ENCODE peak calls at places on chromosomes 11 and 22, in seven cellular contexts. K, B, D, S, F, C and R are unnamed samples.

GRCh38 chr11:114193730-114194674 is 102.2 kb upstream of the NNMT start:
- DNase-seq in K (no peak), B (no peak), D (no peak), S (no peak), F (no peak), C (no peak), R (no peak)

GRCh38 chr22:23638611-23639010 is 6.5 kb upstream of the DRICH1 start:
- DNase-seq in K (no peak), B (no peak), D (no peak), S (no peak), F (no peak), C (no peak), R (no peak)

GRCh38 chr11:108561535-108561991 is 32.0 kb downstream of the EXPH5 start:
- DNase-seq in K (no peak), B (no peak), D (peak), S (no peak), F (no peak), C (no peak), R (peak)

GRCh38 chr11:74602637-74603591 is 10.5 kb downstream of the POLD3 start:
- DNase-seq in K (no peak), B (no peak), D (no peak), S (no peak), F (no peak), C (no peak), R (no peak)

GRCh38 chr11:82225930-82226329 is 507.7 kb downstream of the FAM181B start:
- DNase-seq in K (no peak), B (no peak), D (no peak), S (no peak), F (no peak), C (no peak), R (no peak)

GRCh38 chr11:68040121-68040956 is 1.5 kb downstream of the TCIRG1 start:
- DNase-seq in K (peak), B (peak), D (peak), S (peak), F (peak), C (peak), R (peak)

GRCh38 chr11:44188643-44189042 is 93.2 kb downstream of the EXT2 start:
- DNase-seq in K (no peak), B (peak), D (no peak), S (no peak), F (no peak), C (no peak), R (peak)

GRCh38 chr11:33660962-33661361 is 39.7 kb downstream of the C11orf91 start:
- DNase-seq in K (no peak), B (no peak), D (no peak), S (no peak), F (no peak), C (no peak), R (no peak)

GRCh38 chr11:70152244-70152643 is 50.9 kb upstream of the FADD start:
- DNase-seq in K (no peak), B (no peak), D (no peak), S (no peak), F (no peak), C (no peak), R (no peak)

GRCh38 chr22:36198482-36198881 is 3.1 kb downstream of the APOL4 start:
- DNase-seq in K (no peak), B (no peak), D (no peak), S (no peak), F (no peak), C (no peak), R (no peak)

GRCh38 chr22:40982482-40983385 is 31.6 kb downstream of the RBX1 start:
- DNase-seq in K (no peak), B (no peak), D (no peak), S (no peak), F (no peak), C (no peak), R (no peak)

GRCh38 chr11:64124147-64124546 is 41.8 kb downstream of the MACROD1 start:
- DNase-seq in K (peak), B (peak), D (no peak), S (no peak), F (no peak), C (peak), R (no peak)

GRCh38 chr11:72343159-72343756 is 91.1 kb downstream of the CLPB start:
- DNase-seq in K (no peak), B (no peak), D (no peak), S (no peak), F (no peak), C (no peak), R (no peak)

GRCh38 chr11:72336163-72336562 is 92.2 kb upstream of the PHOX2A start:
- DNase-seq in K (no peak), B (no peak), D (no peak), S (no peak), F (no peak), C (peak), R (no peak)

GRCh38 chr11:72334651-72335050 is 90.7 kb upstream of the PHOX2A start:
- DNase-seq in K (peak), B (no peak), D (no peak), S (no peak), F (no peak), C (no peak), R (no peak)

GRCh38 chr11:72338266-72338665 is 94.3 kb upstream of the PHOX2A start:
- DNase-seq in K (no peak), B (no peak), D (no peak), S (no peak), F (no peak), C (no peak), R (no peak)

DNA sequence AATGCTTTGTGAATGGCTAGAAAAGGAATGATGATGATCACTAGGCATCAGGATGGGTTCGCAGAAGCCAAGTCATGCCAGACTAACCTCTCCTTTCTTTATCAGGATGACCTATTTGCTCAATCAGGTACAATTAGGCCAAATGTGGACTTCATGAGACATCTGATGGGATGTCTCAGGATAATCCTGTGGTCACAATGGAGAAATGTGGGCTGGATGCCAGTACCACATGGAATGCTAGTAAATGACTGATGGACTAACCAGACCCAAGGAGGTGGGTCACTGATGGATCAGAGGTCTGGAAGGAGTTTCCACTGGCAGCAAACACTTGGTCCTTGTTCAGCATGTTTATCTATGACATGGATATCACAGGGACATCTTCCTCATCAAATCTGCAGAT is 94.8 kb upstream of the PHOX2A start:
- DNase-seq in K (no peak), B (peak), D (no peak), S (no peak), F (no peak), C (no peak), R (peak)
- TF ChIP-seq USF2 in K (no peak), B (no peak), D (no peak), S (no peak), F (no peak), C (no peak), R (no peak)

GRCh38 chr22:46934746-46935491 is 172.5 kb downstream of the TBC1D22A start:
- DNase-seq in K (no peak), B (peak), D (peak), S (no peak), F (peak), C (peak), R (peak)

GRCh38 chr22:46933040-46933439 is 170.6 kb downstream of the TBC1D22A start:
- DNase-seq in K (no peak), B (no peak), D (no peak), S (no peak), F (no peak), C (no peak), R (no peak)

GRCh38 chr22:46933526-46933925 is 171.1 kb downstream of the TBC1D22A start:
- DNase-seq in K (no peak), B (no peak), D (peak), S (no peak), F (no peak), C (no peak), R (no peak)

GRCh38 chr22:46935506-46936377 is 173.3 kb downstream of the TBC1D22A start:
- DNase-seq in K (no peak), B (no peak), D (peak), S (no peak), F (no peak), C (peak), R (no peak)

DNA sequence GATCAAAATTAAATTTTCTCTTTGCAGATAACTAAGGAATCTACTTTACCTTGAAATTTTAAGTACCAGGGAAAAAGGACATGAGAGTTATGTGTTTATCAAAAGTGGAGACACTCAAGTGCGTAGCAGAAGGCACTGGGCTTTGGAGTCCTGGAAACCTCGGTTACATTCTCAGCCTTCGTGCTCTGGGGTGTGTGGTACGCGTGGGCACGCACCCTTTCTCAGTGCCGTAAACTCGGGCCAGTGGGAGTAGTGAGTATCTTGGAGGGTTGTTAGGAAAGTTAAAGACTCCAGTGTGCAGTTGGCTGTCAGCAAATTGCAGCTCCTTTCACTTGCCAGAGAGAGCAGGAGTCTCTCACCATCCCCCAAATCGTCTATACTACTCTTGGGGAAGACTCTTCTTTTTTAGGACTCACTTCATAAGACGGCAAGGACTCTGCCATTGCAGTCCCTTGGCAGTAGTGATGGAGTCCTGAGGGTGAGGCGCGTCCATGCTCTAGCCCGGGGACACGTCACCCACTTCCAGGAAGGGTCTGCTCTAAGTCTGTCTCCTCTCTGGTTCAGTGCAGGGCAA is 171.8 kb downstream of the TBC1D22A start:
- DNase-seq in K (no peak), B (no peak), D (no peak), S (no peak), F (no peak), C (no peak), R (no peak)
- TF ChIP-seq USF2 in K (no peak), B (no peak), D (no peak), S (no peak), F (no peak), C (no peak), R (no peak)

GRCh38 chr11:122487669-122488068 is 167.9 kb upstream of the UBASH3B start:
- DNase-seq in K (no peak), B (no peak), D (no peak), S (no peak), F (no peak), C (no peak), R (no peak)

GRCh38 chr11:122491486-122491885 is 164.0 kb upstream of the UBASH3B start:
- DNase-seq in K (no peak), B (no peak), D (no peak), S (no peak), F (no peak), C (no peak), R (peak)

GRCh38 chr11:122488892-122489291 is 166.6 kb upstream of the UBASH3B start:
- DNase-seq in K (no peak), B (no peak), D (no peak), S (no peak), F (no peak), C (no peak), R (no peak)

GRCh38 chr11:122486793-122487495 is 168.6 kb upstream of the UBASH3B start:
- DNase-seq in K (no peak), B (peak), D (peak), S (peak), F (no peak), C (no peak), R (peak)
- TF ChIP-seq USF2 in K (no peak), B (no peak), D (no peak), S (no peak), F (no peak), C (no peak), R (no peak)

DNA sequence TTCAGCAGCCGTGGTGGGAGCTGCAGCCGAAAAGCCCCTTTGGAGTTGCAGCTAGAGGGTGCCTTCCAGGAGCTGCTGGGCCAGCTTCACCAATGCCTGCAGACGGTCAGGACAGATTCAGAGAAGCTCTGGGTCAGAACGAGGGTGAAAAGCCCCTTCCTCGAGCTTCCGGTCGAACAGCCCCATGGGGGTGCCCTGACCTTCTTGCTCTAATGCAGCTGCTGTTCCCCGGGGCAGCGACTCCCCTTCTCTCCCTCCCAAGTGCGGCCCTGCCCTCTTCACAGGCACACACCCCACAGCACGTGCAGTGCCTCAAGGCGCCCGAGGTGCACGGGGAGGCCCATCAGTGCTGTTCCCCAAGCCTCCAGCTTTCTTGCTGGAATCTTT is 9.6 kb upstream of the IFITM3 start:
- DNase-seq in K (peak), B (no peak), D (no peak), S (no peak), F (no peak), C (no peak), R (no peak)
- TF ChIP-seq USF2 in K (no peak), B (no peak), D (no peak), S (no peak), F (no peak), C (no peak), R (no peak)

GRCh38 chr11:35063453-35063852 is 75.5 kb upstream of the CD44 start:
- DNase-seq in K (no peak), B (no peak), D (no peak), S (no peak), F (no peak), C (peak), R (no peak)

GRCh38 chr11:35065566-35065965 is 73.4 kb upstream of the CD44 start:
- DNase-seq in K (no peak), B (no peak), D (no peak), S (no peak), F (no peak), C (no peak), R (peak)

GRCh38 chr11:35064114-35064800 is 74.7 kb upstream of the CD44 start:
- DNase-seq in K (peak), B (no peak), D (no peak), S (no peak), F (no peak), C (no peak), R (peak)

GRCh38 chr11:35066029-35066428 is 72.9 kb upstream of the CD44 start:
- DNase-seq in K (no peak), B (no peak), D (no peak), S (no peak), F (no peak), C (no peak), R (no peak)

GRCh38 chr11:35066783-35067476 is 72.0 kb upstream of the CD44 start:
- DNase-seq in K (no peak), B (no peak), D (no peak), S (no peak), F (no peak), C (no peak), R (no peak)
- TF ChIP-seq USF2 in K (no peak), B (no peak), D (no peak), S (no peak), F (no peak), C (no peak), R (no peak)

DNA sequence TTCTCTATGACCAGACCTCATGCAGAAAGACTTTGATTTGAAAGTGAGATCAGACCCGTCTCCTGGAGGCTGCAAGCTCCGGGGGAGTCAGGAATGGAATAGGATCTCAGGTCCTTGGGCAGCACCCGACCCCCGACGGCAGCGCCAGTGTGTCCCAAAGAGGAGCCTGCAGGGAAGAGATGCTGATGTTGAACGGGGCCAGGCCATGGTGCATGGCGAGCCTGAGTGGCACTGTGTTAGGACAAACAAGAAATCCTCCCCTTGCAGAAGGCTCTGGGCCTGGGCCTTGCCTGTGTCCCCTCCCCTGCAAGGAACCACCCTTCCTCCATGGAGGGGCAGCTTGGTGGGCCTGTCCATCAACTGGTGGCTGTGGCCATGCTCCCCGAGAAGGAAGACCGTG is 20.1 kb upstream of the SYT8 start:
- DNase-seq in K (no peak), B (no peak), D (no peak), S (no peak), F (no peak), C (no peak), R (no peak)
- TF ChIP-seq USF2 in K (no peak), B (no peak), D (no peak), S (no peak), F (no peak), C (no peak), R (no peak)